ENCODE peak calls at places on chromosomes 3 and 15, in nine cellular contexts. C is foreskin keratinocyte, X is IMR-90, P is heart left ventricle, A is stomach, U is upper lobe of right lung, I is glutamatergic neuron, T is nephron progenitor cell, Z is AG10803. Y is an unnamed sample.

GRCh38 chr15:31485911-31486461 is 159.4 kb downstream of the KLF13 start:
- DNase-seq in A (peak), X (no peak), U (peak), Z (no peak), P (no peak), T (no peak), I (no peak), C (no peak), Y (no peak)

GRCh38 chr3:26621891-26622633 is 510 bp upstream of the LRRC3B start:
- DNase-seq in X (no peak), C (no peak), Z (no peak), I (no peak), A (no peak), U (no peak), P (no peak), T (peak), Y (no peak)

GRCh38 chr3:133135303-133135702 is 97.1 kb downstream of the TMEM108 start:
- DNase-seq in I (peak), C (no peak), X (no peak), U (no peak), P (no peak), A (no peak), T (no peak), Z (no peak), Y (no peak)

GRCh38 chr3:196639517-196640500 is at the start of gene NRROS:
- DNase-seq in A (peak), P (peak), X (peak), Z (peak), C (no peak), I (peak), U (peak), T (peak), Y (peak)

GRCh38 chr15:59190291-59190690 is 16.4 kb upstream of the LDHAL6B start:
- DNase-seq in Z (peak), U (no peak), X (no peak), A (no peak), P (no peak), I (no peak), T (no peak), C (no peak), Y (no peak)

GRCh38 chr3:21672303-21672702 is 78.7 kb downstream of the ZNF385D start:
- DNase-seq in T (no peak), I (no peak), U (no peak), Z (peak), A (no peak), P (no peak), X (peak), C (peak), Y (no peak)

GRCh38 chr3:197021729-197022404 is 7.8 kb downstream of the MELTF start:
- DNase-seq in Z (no peak), P (no peak), X (no peak), A (peak), C (no peak), T (no peak), U (no peak), I (no peak), Y (peak)

GRCh38 chr3:149541091-149541491 is 66.6 kb downstream of the TM4SF4 start:
- DNase-seq in X (peak), C (no peak), T (no peak), A (no peak), P (no peak), Z (peak), U (no peak), I (no peak), Y (no peak)

GRCh38 chr3:44712455-44713075 is at the start of gene ZNF502:
- DNase-seq in P (peak), T (peak), Z (peak), X (peak), U (peak), C (peak), A (peak), I (peak), Y (peak)

GRCh38 chr15:48777645-48778337 is 33.1 kb downstream of the CEP152 start:
- DNase-seq in X (peak), C (no peak), A (no peak), Z (no peak), U (no peak), P (no peak), T (no peak), I (no peak), Y (no peak)

GRCh38 chr3:29186982-29187718 is 93.7 kb upstream of the RBMS3 start:
- DNase-seq in P (no peak), T (no peak), A (no peak), I (no peak), Z (peak), C (peak), U (no peak), X (peak), Y (no peak)

GRCh38 chr15:39156166-39156565 is 424.7 kb upstream of the THBS1 start:
- DNase-seq in I (no peak), T (no peak), X (no peak), C (no peak), P (peak), U (no peak), Z (peak), A (no peak), Y (no peak)

GRCh38 chr15:63727542-63727941 is 106.2 kb downstream of the HERC1 start:
- DNase-seq in Z (no peak), X (no peak), C (no peak), P (no peak), U (no peak), A (no peak), I (no peak), T (no peak), Y (no peak)

GRCh38 chr15:90883971-90884718 is at the start of gene FES:
- DNase-seq in C (no peak), A (peak), P (peak), T (peak), X (peak), I (no peak), U (peak), Z (peak), Y (peak)

GRCh38 chr3:193970773-193971206 is 165.2 kb upstream of the HES1 start:
- DNase-seq in P (no peak), Z (no peak), T (no peak), I (no peak), C (peak), U (no peak), A (no peak), X (no peak), Y (no peak)

GRCh38 chr3:168426196-168426595 is 330.5 kb upstream of the GOLIM4 start:
- DNase-seq in T (no peak), I (no peak), P (no peak), A (no peak), U (no peak), Z (peak), X (peak), C (no peak), Y (no peak)

GRCh38 chr3:8632402-8633237 is 12.0 kb downstream of the SSUH2 start:
- DNase-seq in X (no peak), A (no peak), U (no peak), P (no peak), I (no peak), T (no peak), C (peak), Z (peak), Y (no peak)

GRCh38 chr3:50563867-50564266 is 3.7 kb downstream of the C3orf18 start:
- DNase-seq in I (no peak), U (no peak), X (no peak), A (peak), Z (no peak), T (no peak), C (no peak), P (no peak), Y (no peak)

GRCh38 chr3:80227216-80227615 is 459.4 kb upstream of the ROBO1 start:
- DNase-seq in A (no peak), C (no peak), I (no peak), P (no peak), T (no peak), X (peak), Z (no peak), U (no peak), Y (no peak)

GRCh38 chr3:27633224-27633545 is 88.9 kb downstream of the EOMES start:
- DNase-seq in Z (peak), X (peak), A (no peak), U (no peak), C (no peak), P (peak), T (no peak), I (no peak), Y (no peak)

GRCh38 chr3:16663852-16664712 is 58.9 kb upstream of the DAZL start:
- DNase-seq in A (no peak), X (no peak), U (no peak), P (no peak), I (peak), Z (peak), C (no peak), T (no peak), Y (no peak)

GRCh38 chr3:166444756-166445155 is 607.5 kb upstream of the BCHE start:
- DNase-seq in Z (no peak), U (peak), T (no peak), I (no peak), X (peak), P (no peak), C (peak), A (no peak), Y (no peak)

GRCh38 chr15:65303687-65304392 is 637 bp upstream of the RNU5B-1 start:
- DNase-seq in A (peak), Z (peak), C (peak), X (peak), U (peak), I (no peak), T (peak), P (peak), Y (peak)

GRCh38 chr15:90232941-90233700 is 620 bp downstream of the CIB1 start:
- DNase-seq in C (no peak), U (peak), X (peak), T (peak), I (peak), Z (peak), A (peak), P (peak), Y (no peak)

GRCh38 chr15:37056894-37057205 is 43.5 kb downstream of the MEIS2 start:
- DNase-seq in I (no peak), P (no peak), A (no peak), U (no peak), Z (no peak), T (no peak), C (no peak), X (no peak), Y (no peak)

GRCh38 chr15:67177750-67178149 is 76.7 kb downstream of the AAGAB start:
- DNase-seq in X (peak), I (no peak), P (no peak), C (no peak), U (peak), T (no peak), A (no peak), Z (peak), Y (no peak)

GRCh38 chr3:29384640-29385039 is 103.8 kb downstream of the RBMS3 start:
- DNase-seq in T (no peak), I (peak), A (no peak), C (no peak), P (peak), U (no peak), X (peak), Z (peak), Y (no peak)

GRCh38 chr15:25381579-25381978 is 57.2 kb downstream of the UBE3A start:
- DNase-seq in X (no peak), U (no peak), Z (no peak), C (no peak), T (no peak), P (no peak), I (no peak), A (no peak), Y (no peak)

GRCh38 chr15:73050561-73051297 is 1.5 kb upstream of the NEO1 start:
- DNase-seq in X (no peak), I (no peak), C (no peak), U (no peak), A (no peak), T (no peak), Z (no peak), P (no peak), Y (no peak)

GRCh38 chr15:69939513-69940440 is 157.9 kb downstream of the TLE3 start:
- DNase-seq in C (no peak), A (no peak), P (no peak), T (peak), Z (no peak), I (no peak), U (no peak), X (no peak), Y (no peak)

DNA sequence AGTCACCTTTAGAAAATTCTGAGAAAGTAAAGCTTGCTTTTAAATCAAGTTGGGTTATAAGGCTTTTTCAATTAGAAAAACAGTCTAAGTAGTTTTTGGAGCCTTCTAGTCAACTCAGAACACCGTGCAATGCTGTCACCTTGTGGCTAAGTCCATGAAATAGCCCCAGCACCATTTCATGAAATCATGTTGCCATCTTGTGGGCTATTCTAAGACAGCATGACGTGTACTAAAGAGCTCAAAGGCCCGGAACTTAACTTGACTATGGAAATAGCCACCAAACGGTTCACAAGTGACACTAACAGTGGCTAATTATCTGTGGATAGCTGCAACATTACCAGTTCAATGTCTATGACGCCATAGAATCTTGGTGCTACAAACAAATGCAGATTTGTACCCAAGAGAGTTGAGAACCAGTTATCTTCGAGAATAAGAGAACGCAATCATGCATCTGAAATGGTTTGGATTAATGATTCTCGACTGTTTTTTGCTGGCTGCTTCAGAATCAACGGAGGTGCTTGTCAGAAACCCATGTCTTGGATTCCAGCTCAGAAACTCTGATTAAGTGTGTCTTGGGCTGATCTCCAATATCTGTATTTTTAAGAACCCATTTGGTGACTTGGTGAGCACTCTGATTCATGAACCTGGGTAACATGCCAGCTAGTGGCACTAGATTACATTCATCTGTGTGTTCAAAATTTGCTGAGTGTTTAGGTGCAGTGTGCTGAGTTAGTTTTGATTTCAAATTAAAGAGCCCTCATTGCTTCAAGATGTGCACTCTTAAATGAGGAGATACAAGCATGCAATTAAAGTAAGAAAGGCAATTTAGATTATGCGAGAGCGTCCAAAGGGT is 111.2 kb upstream of the MCTP2 start:
- DNase-seq in P (peak), T (peak), C (peak), Z (peak), A (peak), X (peak), U (no peak), I (peak), Y (no peak)
- TF ChIP-seq CTCF in P (peak), T (peak), C (peak), Z (peak), A (peak), X (peak), U (peak), I (peak), Y (no peak)

DNA sequence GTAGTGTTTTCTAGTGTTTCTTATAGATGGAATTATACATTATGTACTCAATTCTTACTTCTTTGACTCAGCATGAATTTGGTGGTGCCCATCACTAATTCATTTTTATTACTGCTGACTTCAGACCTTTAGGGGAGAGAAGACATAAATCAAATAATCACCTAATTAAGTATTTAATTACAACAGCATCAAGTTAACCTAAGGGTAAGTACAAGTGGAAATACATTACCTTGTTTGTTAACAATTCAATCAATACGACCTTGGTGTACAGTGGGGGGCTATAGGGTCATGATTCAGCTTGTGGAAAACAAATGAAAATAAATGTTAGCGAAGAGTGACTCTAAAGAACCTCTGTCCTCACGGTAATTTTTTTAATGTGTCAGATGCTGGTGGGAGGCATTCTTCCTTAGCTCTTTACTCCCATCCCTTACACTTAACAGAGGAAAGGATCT is 538 bp upstream of the CAPN7 start:
- DNase-seq in C (no peak), A (no peak), I (no peak), T (no peak), Z (no peak), U (no peak), P (no peak), X (no peak), Y (no peak)
- TF ChIP-seq CTCF in C (no peak), A (peak), I (no peak), T (peak), Z (no peak), U (no peak), P (no peak), X (no peak), Y (no peak)

DNA sequence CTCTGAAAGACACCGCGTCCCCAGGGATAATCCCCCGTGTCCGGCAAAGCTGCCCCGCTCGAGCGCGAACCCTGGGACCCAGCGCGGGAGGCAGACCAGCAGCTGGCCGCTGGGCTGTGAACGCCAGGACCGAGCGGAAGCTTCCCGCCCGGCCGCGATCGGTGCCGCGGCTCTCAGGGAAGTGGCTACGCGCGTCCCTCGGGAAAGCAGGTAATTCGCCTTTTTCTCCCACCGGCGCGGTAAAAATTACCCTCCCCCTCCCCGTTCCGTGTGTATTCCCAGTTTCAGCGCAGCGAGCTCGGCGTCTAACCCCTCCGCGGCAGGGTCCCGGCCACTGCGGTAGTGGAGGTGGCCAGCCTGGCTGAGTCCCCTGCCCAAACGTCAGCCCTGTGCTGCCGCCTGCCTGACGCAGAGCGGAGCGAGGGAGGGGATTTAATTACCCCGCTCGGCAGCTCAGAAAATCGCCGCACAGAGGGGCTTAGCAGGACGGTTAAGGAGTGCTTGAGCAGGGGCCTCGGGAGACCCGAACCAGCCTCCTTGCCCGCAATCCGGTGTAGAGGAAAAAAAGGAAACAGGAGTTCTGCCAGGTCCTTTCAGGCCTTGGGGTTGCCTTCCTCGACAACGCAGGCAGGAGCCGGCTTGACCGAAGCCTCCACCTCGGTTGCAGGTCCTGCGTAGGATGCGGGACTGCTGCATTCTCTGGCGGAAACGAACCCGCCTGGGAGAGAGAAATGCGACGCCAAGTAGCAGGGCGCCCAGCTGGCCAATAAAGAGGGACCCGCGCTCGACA is 2.9 kb downstream of the GATA2 start:
- DNase-seq in U (peak), X (no peak), C (no peak), T (peak), I (peak), A (no peak), Z (no peak), P (no peak), Y (peak)
- TF ChIP-seq CTCF in U (no peak), X (no peak), C (no peak), T (no peak), I (no peak), A (no peak), Z (peak), P (peak), Y (no peak)

GRCh38 chr3:140233702-140234101 is 298.7 kb downstream of the CLSTN2 start:
- DNase-seq in C (no peak), U (no peak), X (no peak), T (no peak), A (no peak), I (no peak), Z (no peak), P (no peak), Y (no peak)
- TF ChIP-seq CTCF in C (no peak), U (no peak), X (no peak), T (no peak), A (no peak), I (no peak), Z (no peak), P (no peak), Y (no peak)

DNA sequence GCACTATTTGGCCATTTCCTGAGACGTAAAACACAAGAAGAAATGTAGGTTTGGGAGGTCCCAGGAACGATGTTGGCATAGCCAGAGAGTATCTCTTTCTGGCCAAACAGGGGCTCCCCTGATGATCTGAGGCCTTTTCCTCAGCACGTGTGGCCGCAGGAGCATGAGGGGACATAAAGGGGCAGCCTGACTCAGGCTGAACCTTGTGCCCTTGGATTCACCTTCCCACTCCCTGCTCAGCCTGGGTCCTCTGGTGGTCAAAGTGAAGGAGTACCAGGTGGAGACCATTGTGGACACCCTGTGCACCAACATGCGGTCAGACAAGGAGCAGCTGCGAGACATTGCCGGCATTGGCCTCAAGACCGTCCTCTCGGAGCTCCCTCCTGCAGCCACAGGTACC is 10.6 kb downstream of the CAND2 start:
- DNase-seq in T (no peak), P (no peak), Z (no peak), X (no peak), A (no peak), U (peak), I (no peak), C (no peak), Y (no peak)
- TF ChIP-seq CTCF in T (no peak), P (no peak), Z (no peak), X (no peak), A (no peak), U (no peak), I (no peak), C (no peak), Y (no peak)

Y was measured in activated B cell treated with CpG ODN at 0.5 μM for 24 hours.